ENCODE peak calls at places on chromosomes 5 and 9, in six cellular contexts. E is heart right ventricle, W is IMR-90, V is AG04450, B is NAMALWA, D is RWPE1. C is an unnamed sample.

GRCh38 chr9:109251080-109251775 is 69.6 kb downstream of the EPB41L4B start:
- DNase-seq in B (no peak), D (peak), V (no peak), W (peak), E (peak), C (peak)

GRCh38 chr5:72600401-72600981 is 93.3 kb upstream of the ZNF366 start:
- DNase-seq in B (no peak), E (no peak), V (peak), W (peak), D (peak), C (peak)

GRCh38 chr5:159041754-159042153 is 58.0 kb downstream of the EBF1 start:
- DNase-seq in W (no peak), D (no peak), E (no peak), B (peak), V (no peak), C (no peak)

GRCh38 chr5:179128041-179128365 is 67.8 kb downstream of the ZNF354C start:
- DNase-seq in W (no peak), E (no peak), B (no peak), D (no peak), V (no peak), C (peak)

GRCh38 chr5:35963381-35963843 is 25.0 kb upstream of the CAPSL start:
- DNase-seq in D (no peak), B (peak), V (no peak), W (peak), E (no peak), C (peak)

GRCh38 chr5:14086261-14086660 is 56.9 kb upstream of the TRIO start:
- DNase-seq in D (no peak), B (no peak), V (no peak), E (no peak), W (no peak), C (no peak)

GRCh38 chr9:76374702-76375543 is 19.3 kb downstream of the RFK start:
- DNase-seq in D (peak), B (no peak), W (peak), E (peak), V (peak), C (peak)

GRCh38 chr5:133423618-133424282 is 188.6 kb downstream of the FSTL4 start:
- DNase-seq in V (no peak), E (peak), B (peak), W (peak), D (peak), C (peak)

GRCh38 chr5:118956727-118957126 is 31.6 kb downstream of the DTWD2 start:
- DNase-seq in D (peak), W (peak), B (peak), E (no peak), V (no peak), C (no peak)

GRCh38 chr9:34463098-34463900 is 4.7 kb downstream of the DNAI1 start:
- DNase-seq in E (no peak), D (peak), V (no peak), W (peak), B (no peak), C (no peak)

GRCh38 chr5:149397530-149397929 is 18.4 kb upstream of the IL17B start:
- DNase-seq in D (no peak), W (peak), V (no peak), E (no peak), B (no peak), C (no peak)

GRCh38 chr5:6545770-6546690 is 86.8 kb downstream of the NSUN2 start:
- DNase-seq in B (no peak), V (no peak), W (no peak), E (no peak), D (no peak), C (peak)

GRCh38 chr5:135211791-135212190 is 177.8 kb upstream of the PITX1 start:
- DNase-seq in E (no peak), B (no peak), V (no peak), D (no peak), W (no peak), C (no peak)

GRCh38 chr5:82354543-82354942 is 76.4 kb upstream of the RPS23 start:
- DNase-seq in B (no peak), E (no peak), V (no peak), W (no peak), D (no peak), C (no peak)

GRCh38 chr9:133769511-133770075 is 31.4 kb upstream of the SARDH start:
- DNase-seq in V (no peak), E (no peak), B (no peak), W (no peak), D (no peak), C (no peak)

GRCh38 chr5:112275671-112276070 is 143.4 kb downstream of the EPB41L4A start:
- DNase-seq in D (no peak), E (no peak), V (no peak), W (no peak), B (peak), C (no peak)

GRCh38 chr9:6565312-6565711 is 80.2 kb downstream of the GLDC start:
- DNase-seq in E (no peak), W (no peak), D (no peak), V (no peak), B (no peak), C (no peak)

GRCh38 chr5:67095346-67095871 is 101.2 kb downstream of the CD180 start:
- DNase-seq in E (peak), W (peak), V (no peak), B (no peak), D (no peak), C (peak)

GRCh38 chr9:19409406-19410194 is 791 bp downstream of the ACER2 start:
- DNase-seq in V (no peak), D (peak), B (peak), E (peak), W (no peak), C (no peak)

GRCh38 chr9:5909999-5910398 is 19.3 kb downstream of the MLANA start:
- DNase-seq in E (no peak), D (no peak), V (no peak), B (no peak), W (peak), C (no peak)

GRCh38 chr9:27763831-27764230 is 190.6 kb upstream of the C9orf72 start:
- DNase-seq in B (no peak), V (no peak), W (no peak), E (no peak), D (no peak), C (no peak)

GRCh38 chr9:80775515-80775914 is 913.8 kb downstream of the TLE1 start:
- DNase-seq in V (no peak), W (peak), E (no peak), B (no peak), D (no peak), C (no peak)

GRCh38 chr5:132074772-132075718 is 1.5 kb downstream of the CSF2 start:
- DNase-seq in D (no peak), B (no peak), W (no peak), V (no peak), E (no peak), C (no peak)